ENCODE peak calls at places on chromosomes 4 and X, in six cellular contexts. N is A549, C is K562, R is HepG2, P is H1, K is endothelial cell of umbilical vein. L is an unnamed sample.

GRCh38 chr4:184953421-184953820 is 64.9 kb upstream of the HELT start:
- DNase-seq in N (no peak), C (no peak), R (no peak), P (no peak), K (no peak), L (no peak)

GRCh38 chr4:6560416-6561172 is 14.4 kb upstream of the MAN2B2 start:
- DNase-seq in N (no peak), C (no peak), R (no peak), P (no peak), K (no peak), L (no peak)

GRCh38 chr4:120202222-120202621 is 135.6 kb upstream of the MAD2L1 start:
- DNase-seq in N (no peak), C (no peak), R (no peak), P (no peak), K (no peak), L (no peak)

GRCh38 chr4:111807556-111807955 is 337.7 kb upstream of the FAM241A start:
- DNase-seq in N (no peak), C (no peak), R (no peak), P (no peak), K (no peak), L (no peak)

GRCh38 chrX:74015379-74016019 is 288.5 kb upstream of the ZCCHC13 start:
- DNase-seq in N (peak), C (peak), R (peak), P (peak), K (peak), L (peak)

GRCh38 chr4:138494931-138495330 is 252.8 kb upstream of the SLC7A11 start:
- DNase-seq in N (peak), C (no peak), R (peak), P (peak), K (peak), L (peak)

GRCh38 chr4:184807797-184808718 is 17.7 kb downstream of the ACSL1 start:
- DNase-seq in N (no peak), C (no peak), R (peak), P (peak), K (peak), L (peak)

GRCh38 chr4:189840356-189840755 is 100.3 kb upstream of the FRG1 start:
- DNase-seq in N (no peak), C (no peak), R (no peak), P (no peak), K (no peak), L (no peak)

GRCh38 chrX:100512471-100512870 is 72.3 kb upstream of the TNMD start:
- DNase-seq in N (peak), C (peak), R (no peak), P (no peak), K (peak), L (no peak)

GRCh38 chrX:136094962-136095361 is 52.4 kb upstream of the FHL1 start:
- DNase-seq in N (no peak), C (no peak), R (no peak), P (no peak), K (no peak), L (no peak)

GRCh38 chrX:119870626-119871131 is 854 bp downstream of the RNF113A start:
- DNase-seq in N (no peak), C (peak), R (peak), P (no peak), K (peak), L (no peak)

GRCh38 chrX:10811093-10811492 is 190.7 kb upstream of the MID1 start:
- DNase-seq in N (no peak), C (no peak), R (no peak), P (no peak), K (no peak), L (no peak)

GRCh38 chr4:55184600-55185523 is 59.5 kb upstream of the KDR start:
- DNase-seq in N (peak), C (peak), R (peak), P (no peak), K (no peak), L (peak)

GRCh38 chrX:41334866-41335589 is 1.1 kb downstream of the DDX3X start:
- DNase-seq in N (peak), C (peak), R (no peak), P (no peak), K (peak), L (peak)

GRCh38 chr4:172202480-172203076 is 389.4 kb downstream of the GALNTL6 start:
- DNase-seq in N (peak), C (peak), R (peak), P (no peak), K (peak), L (no peak)

GRCh38 chrX:27966492-27966891 is 14.8 kb downstream of the DCAF8L1 start:
- DNase-seq in N (peak), C (no peak), R (no peak), P (no peak), K (peak), L (no peak)

GRCh38 chr4:857461-857860 is 31.5 kb upstream of the CPLX1 start:
- DNase-seq in N (no peak), C (no peak), R (no peak), P (no peak), K (no peak), L (no peak)

GRCh38 chrX:96909291-96909690 is 25.6 kb downstream of the RPA4 start:
- DNase-seq in N (no peak), C (no peak), R (no peak), P (no peak), K (peak), L (no peak)

GRCh38 chrX:100931218-100931924 is 2.7 kb upstream of the XKRX start:
- DNase-seq in N (no peak), C (no peak), R (no peak), P (no peak), K (no peak), L (no peak)

GRCh38 chrX:74523224-74523623 is 91.2 kb downstream of the RLIM start:
- DNase-seq in N (no peak), C (no peak), R (no peak), P (no peak), K (no peak), L (no peak)

GRCh38 chr4:7904108-7904516 is 35.5 kb downstream of the AFAP1 start:
- DNase-seq in N (no peak), C (no peak), R (no peak), P (no peak), K (peak), L (no peak)

GRCh38 chr4:53489279-53489889 is 101.9 kb downstream of the LNX1 start:
- DNase-seq in N (peak), C (peak), R (no peak), P (no peak), K (peak), L (no peak)

GRCh38 chr4:53490965-53491622 is 100.2 kb downstream of the LNX1 start:
- DNase-seq in N (peak), C (peak), R (peak), P (no peak), K (peak), L (peak)

GRCh38 chr4:53494851-53495250 is 96.4 kb downstream of the LNX1 start:
- DNase-seq in N (no peak), C (no peak), R (no peak), P (no peak), K (no peak), L (no peak)

GRCh38 chr4:53484911-53485459 is 106.3 kb downstream of the LNX1 start:
- DNase-seq in N (no peak), C (no peak), R (no peak), P (no peak), K (no peak), L (no peak)

GRCh38 chr4:53490161-53490915 is 100.9 kb downstream of the LNX1 start:
- DNase-seq in N (no peak), C (no peak), R (no peak), P (no peak), K (no peak), L (no peak)
- TF ChIP-seq JUN in N (no peak), C (no peak), R (no peak), P (no peak), K (no peak), L (no peak)

DNA sequence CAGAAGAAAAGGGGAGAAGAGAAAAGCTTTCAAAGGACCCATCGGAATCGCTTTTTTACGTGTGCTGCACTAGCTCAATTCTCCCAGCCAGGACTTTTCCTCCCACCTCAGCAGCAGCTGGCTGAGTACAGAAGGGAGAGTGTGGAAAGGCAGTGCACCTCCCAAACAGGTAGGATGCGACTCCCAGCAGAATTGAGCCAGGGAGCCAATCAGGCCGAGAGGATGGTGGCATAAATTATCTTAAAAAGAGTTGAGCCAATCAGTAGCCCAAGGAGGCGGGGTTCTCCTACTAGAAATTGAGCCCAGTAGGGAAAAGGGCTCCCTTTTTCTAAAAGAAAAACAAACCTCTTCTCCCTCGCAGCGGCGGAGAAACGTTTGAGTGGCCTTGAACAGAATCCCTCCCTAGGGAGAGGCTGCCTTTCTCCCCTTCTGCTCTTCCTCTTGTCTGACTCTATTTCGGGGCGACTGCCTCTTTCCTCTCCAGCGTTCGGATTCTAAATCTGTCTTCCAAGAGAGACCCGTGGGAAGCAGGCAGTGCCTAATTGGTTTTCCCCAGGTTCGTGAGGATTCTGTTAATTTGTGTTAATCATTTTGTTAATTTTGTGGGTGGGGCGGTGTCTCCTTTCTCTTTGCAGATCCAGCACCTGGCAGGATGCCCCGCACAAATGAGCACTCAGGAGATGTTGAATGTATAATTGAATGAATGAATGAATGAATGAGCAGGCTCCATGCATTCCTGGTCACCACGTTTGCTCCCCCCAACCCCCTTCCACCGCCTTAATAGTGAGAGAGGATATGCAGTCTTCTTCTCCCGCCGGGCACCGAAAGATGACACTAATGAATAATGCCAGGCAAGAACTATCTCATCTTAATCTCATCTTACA is at the start of gene GABRG1:
- DNase-seq in N (no peak), C (no peak), R (no peak), P (peak), K (no peak), L (peak)
- TF ChIP-seq JUN in N (no peak), C (no peak), R (no peak), P (no peak), K (no peak), L (no peak)

GRCh38 chr4:2057382-2058065 is 1.6 kb upstream of the NAT8L start:
- DNase-seq in N (no peak), C (no peak), R (no peak), P (no peak), K (no peak), L (no peak)
- TF ChIP-seq JUN in N (no peak), C (no peak), R (no peak), P (no peak), K (no peak), L (no peak)

DNA sequence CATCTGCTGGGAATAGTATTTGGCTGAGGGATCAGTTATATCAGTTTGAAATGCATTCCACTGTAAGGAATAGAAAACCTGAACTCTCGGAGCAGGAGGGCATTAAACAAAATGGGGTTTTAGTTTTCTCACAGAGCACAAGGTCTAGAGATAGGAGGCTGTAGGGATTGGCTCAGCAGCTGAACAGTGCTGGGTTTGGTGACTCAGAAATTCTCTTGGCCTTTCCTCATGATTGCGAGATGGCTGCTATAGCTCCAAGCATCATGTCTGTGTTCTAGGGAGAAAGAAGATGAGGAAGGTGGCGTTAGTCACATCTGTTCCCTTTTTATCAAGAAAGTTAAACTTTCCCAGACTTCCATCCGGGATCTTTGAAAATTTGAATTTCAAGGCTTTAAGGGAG is 177.3 kb downstream of the NHS start:
- DNase-seq in N (no peak), C (no peak), R (no peak), P (no peak), K (no peak), L (no peak)
- TF ChIP-seq JUN in N (no peak), C (no peak), R (no peak), P (no peak), K (no peak), L (no peak)

DNA sequence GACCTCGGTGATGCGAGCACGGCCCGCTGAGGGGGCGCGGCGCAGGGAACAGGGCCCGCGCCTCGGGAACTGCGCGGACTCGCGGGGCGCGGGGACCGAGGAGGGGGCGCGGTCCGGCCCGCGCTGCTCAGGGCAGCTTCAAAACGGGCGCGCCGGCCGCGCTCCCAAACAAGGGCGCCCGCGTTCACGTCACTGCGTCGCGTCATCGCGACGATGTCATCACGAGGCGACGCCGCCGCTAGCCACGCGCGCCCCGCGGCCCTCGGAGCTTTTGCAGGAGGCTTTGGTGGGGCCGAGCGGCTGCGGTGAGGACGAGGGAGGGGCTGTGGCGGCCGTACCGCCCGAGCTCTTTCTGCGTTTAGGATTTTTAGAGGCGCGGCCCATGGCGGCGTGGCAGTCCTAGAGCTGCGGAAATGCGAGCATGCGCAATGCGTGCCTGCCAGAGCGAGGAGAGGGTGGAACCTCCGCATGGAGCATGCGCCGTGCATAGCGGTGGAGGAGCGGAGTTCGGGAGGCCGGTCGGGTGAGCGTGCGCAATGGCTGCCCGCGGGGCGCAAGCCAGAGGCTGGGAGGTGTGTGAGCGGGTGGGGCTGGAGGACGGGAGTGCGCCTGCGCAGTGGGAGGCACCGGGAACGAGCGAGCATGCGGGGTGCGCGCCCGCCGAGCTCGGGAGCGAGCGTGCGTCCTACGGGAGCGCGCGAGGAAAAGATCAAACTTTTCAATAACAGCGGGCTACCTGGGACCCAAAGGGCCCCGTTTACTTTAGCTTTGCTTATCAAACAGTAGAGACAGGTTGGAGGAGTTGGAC is at the start of gene PPP2R3B:
- DNase-seq in N (peak), C (peak), R (peak), P (peak), K (peak), L (peak)
- TF ChIP-seq JUN in N (peak), C (no peak), R (no peak), P (no peak), K (no peak), L (peak)

DNA sequence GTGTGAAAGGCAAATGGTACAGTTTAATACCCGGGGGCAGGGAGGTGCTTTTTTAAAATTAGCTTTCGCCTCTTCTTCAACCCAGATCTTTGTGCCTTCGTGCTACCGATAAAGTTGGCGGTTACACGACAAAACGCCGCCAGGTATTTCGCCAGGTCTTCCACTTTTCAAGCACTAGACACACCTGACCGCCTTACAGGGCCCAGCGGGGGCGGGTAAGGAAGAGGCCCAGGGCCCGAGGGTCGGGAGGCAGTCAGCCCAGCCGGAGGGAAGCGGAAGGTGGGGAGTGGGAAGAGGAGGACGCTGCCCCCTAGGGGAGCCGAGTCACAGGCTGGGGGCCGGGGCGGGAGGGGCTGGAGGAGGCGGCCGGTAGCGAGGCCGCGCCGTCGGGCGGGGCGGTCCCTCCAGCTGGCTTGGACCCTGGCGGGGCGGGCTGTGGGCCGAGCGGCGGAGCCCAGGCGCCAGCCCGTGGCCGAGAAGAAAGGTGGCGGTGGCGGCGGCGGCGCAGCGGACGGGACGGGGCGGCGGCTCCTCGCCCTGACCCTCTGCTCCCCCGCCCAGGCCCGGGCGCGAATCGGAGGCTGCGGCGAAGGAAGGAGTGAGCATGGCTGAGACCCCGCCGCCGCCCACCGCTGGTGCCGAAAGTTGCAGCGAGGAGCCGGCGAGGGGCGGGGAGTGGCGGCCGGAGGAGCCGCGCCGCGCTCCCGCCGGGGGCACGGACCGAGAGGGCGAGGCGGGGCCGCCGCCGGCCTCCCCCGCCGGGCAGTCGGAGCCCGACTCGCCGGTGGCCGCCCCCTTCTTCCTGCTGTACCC is 16.2 kb downstream of the UTP3 start:
- DNase-seq in N (peak), C (peak), R (peak), P (no peak), K (peak), L (peak)
- TF ChIP-seq JUN in N (peak), C (no peak), R (no peak), P (no peak), K (no peak), L (no peak)

DNA sequence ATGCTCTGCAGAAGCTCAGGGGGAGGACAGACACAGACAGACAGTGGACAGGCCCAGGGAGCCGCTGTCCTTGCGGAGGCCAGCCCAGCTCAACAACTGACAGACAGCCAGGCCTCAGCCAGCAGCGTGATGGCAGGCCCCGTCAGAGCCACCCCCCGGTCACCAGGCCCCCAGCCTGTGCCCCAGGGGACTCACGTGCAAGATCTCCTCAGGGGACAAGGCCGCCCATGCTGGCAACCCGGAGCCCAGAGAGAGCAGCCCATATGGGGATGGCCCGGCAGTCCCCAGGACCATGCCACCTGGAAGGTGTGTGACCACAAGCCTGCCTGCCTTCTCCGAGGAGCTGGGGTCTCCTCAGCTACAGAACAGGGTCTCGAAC is 28.0 kb upstream of the MXD4 start:
- DNase-seq in N (no peak), C (no peak), R (no peak), P (no peak), K (no peak), L (no peak)
- TF ChIP-seq JUN in N (no peak), C (no peak), R (no peak), P (no peak), K (no peak), L (no peak)

DNA sequence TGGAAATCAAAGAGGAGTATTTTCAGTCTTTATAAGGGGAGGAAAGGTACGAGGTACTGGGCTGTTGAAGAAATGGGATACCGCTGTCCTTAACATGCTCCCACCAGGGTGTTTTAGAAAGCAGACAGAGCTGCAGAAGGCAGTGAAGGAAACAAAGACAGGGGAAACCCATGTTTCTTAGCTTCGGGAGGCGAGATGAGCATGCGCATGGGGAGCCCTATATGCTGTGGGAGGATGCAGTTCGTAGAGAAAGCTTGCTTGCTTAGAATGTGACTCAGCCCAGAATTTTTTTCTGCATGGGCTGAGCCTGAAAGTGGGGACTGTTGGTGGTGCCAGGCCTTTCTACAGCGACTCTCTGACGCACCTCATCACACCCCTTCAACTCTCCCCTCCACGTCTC is 28.8 kb upstream of the SCOC start:
- DNase-seq in N (no peak), C (no peak), R (no peak), P (no peak), K (no peak), L (no peak)
- TF ChIP-seq JUN in N (no peak), C (no peak), R (no peak), P (no peak), K (no peak), L (no peak)